ENCODE peak calls at places on chromosomes 2 and 18, in six cellular contexts. One of them, this sample, is unnamed.

GRCh38 chr2:216340280-216340631 is 32.0 kb downstream of the MARCHF4 start:
- DNase-seq in Caco-2: no peak
- DNase-seq in astrocyte: no peak
- DNase-seq in mucosa of descending colon: no peak
- DNase-seq in CD4-positive, alpha-beta memory T cell: no peak
- DNase-seq in CD8-positive, alpha-beta T cell: no peak
- DNase-seq in this sample: no peak

GRCh38 chr2:7701807-7702206 is 784.6 kb downstream of the RNF144A start:
- DNase-seq in astrocyte: no peak
- DNase-seq in mucosa of descending colon: no peak
- DNase-seq in Caco-2: no peak
- DNase-seq in CD4-positive, alpha-beta memory T cell: no peak
- DNase-seq in CD8-positive, alpha-beta T cell: no peak
- DNase-seq in this sample: no peak

GRCh38 chr2:123438277-123439050 is 586.6 kb upstream of the CNTNAP5 start:
- DNase-seq in Caco-2: no peak
- DNase-seq in astrocyte: no peak
- DNase-seq in CD8-positive, alpha-beta T cell: no peak
- DNase-seq in mucosa of descending colon: no peak
- DNase-seq in CD4-positive, alpha-beta memory T cell: no peak
- DNase-seq in this sample: no peak

GRCh38 chr2:200786423-200786822 is 25.3 kb upstream of the BZW1 start:
- DNase-seq in CD4-positive, alpha-beta memory T cell: no peak
- DNase-seq in mucosa of descending colon: no peak
- DNase-seq in astrocyte: peak; percentile 69
- DNase-seq in CD8-positive, alpha-beta T cell: no peak
- DNase-seq in Caco-2: no peak
- DNase-seq in this sample: no peak

GRCh38 chr2:151357359-151357758 is at the start of gene TNFAIP6:
- DNase-seq in astrocyte: peak; percentile 94
- DNase-seq in mucosa of descending colon: peak; percentile 5
- DNase-seq in CD8-positive, alpha-beta T cell: no peak
- DNase-seq in CD4-positive, alpha-beta memory T cell: no peak
- DNase-seq in Caco-2: no peak
- DNase-seq in this sample: peak; percentile 47

GRCh38 chr2:200379481-200380120 is 73.1 kb downstream of the SPATS2L start:
- DNase-seq in Caco-2: no peak
- DNase-seq in CD4-positive, alpha-beta memory T cell: no peak
- DNase-seq in CD8-positive, alpha-beta T cell: no peak
- DNase-seq in mucosa of descending colon: no peak
- DNase-seq in astrocyte: no peak
- DNase-seq in this sample: no peak

GRCh38 chr2:164754157-164755093 is 87.2 kb downstream of the COBLL1 start:
- DNase-seq in mucosa of descending colon: no peak
- DNase-seq in Caco-2: no peak
- DNase-seq in CD4-positive, alpha-beta memory T cell: no peak
- DNase-seq in CD8-positive, alpha-beta T cell: no peak
- DNase-seq in astrocyte: no peak
- DNase-seq in this sample: no peak

GRCh38 chr2:212170382-212170781 is 368.2 kb downstream of the ERBB4 start:
- DNase-seq in Caco-2: no peak
- DNase-seq in astrocyte: no peak
- DNase-seq in mucosa of descending colon: no peak
- DNase-seq in CD4-positive, alpha-beta memory T cell: no peak
- DNase-seq in CD8-positive, alpha-beta T cell: no peak
- DNase-seq in this sample: no peak

GRCh38 chr2:61961231-61961901 is 55.9 kb downstream of the COMMD1 start:
- DNase-seq in Caco-2: no peak
- DNase-seq in CD8-positive, alpha-beta T cell: no peak
- DNase-seq in mucosa of descending colon: no peak
- DNase-seq in astrocyte: no peak
- DNase-seq in CD4-positive, alpha-beta memory T cell: no peak
- DNase-seq in this sample: no peak

GRCh38 chr2:112714331-112714730 is 6.5 kb upstream of the NT5DC4 start:
- DNase-seq in mucosa of descending colon: no peak
- DNase-seq in CD8-positive, alpha-beta T cell: no peak
- DNase-seq in Caco-2: no peak
- DNase-seq in astrocyte: no peak
- DNase-seq in CD4-positive, alpha-beta memory T cell: no peak
- DNase-seq in this sample: no peak

GRCh38 chr2:192029089-192029488 is 165.6 kb downstream of the TMEFF2 start:
- DNase-seq in CD4-positive, alpha-beta memory T cell: no peak
- DNase-seq in mucosa of descending colon: peak; percentile 11
- DNase-seq in CD8-positive, alpha-beta T cell: no peak
- DNase-seq in astrocyte: no peak
- DNase-seq in Caco-2: peak; percentile 56
- DNase-seq in this sample: no peak

GRCh38 chr18:36155960-36156757 is 26.5 kb downstream of the ELP2 start:
- DNase-seq in CD4-positive, alpha-beta memory T cell: no peak
- DNase-seq in astrocyte: peak; percentile 72
- DNase-seq in mucosa of descending colon: no peak
- DNase-seq in CD8-positive, alpha-beta T cell: no peak
- DNase-seq in Caco-2: no peak
- DNase-seq in this sample: no peak

GRCh38 chr2:138032334-138032733 is 68.1 kb downstream of the HNMT start:
- DNase-seq in Caco-2: no peak
- DNase-seq in mucosa of descending colon: no peak
- DNase-seq in astrocyte: no peak
- DNase-seq in CD8-positive, alpha-beta T cell: no peak
- DNase-seq in CD4-positive, alpha-beta memory T cell: no peak
- DNase-seq in this sample: no peak
- H3K4me3 ChIP-seq in Caco-2: no peak overlapping the region
- H3K4me3 ChIP-seq in mucosa of descending colon: no peak overlapping the region
- H3K4me3 ChIP-seq in astrocyte: no peak overlapping the region
- H3K4me3 ChIP-seq in CD8-positive, alpha-beta T cell: no peak overlapping the region
- H3K4me3 ChIP-seq in CD4-positive, alpha-beta memory T cell: no peak overlapping the region
- H3K4me3 ChIP-seq in this sample: no peak overlapping the region

GRCh38 chr2:54960118-54960517 is 90.1 kb downstream of the RTN4 start:
- DNase-seq in Caco-2: no peak
- DNase-seq in astrocyte: no peak
- DNase-seq in CD8-positive, alpha-beta T cell: no peak
- DNase-seq in CD4-positive, alpha-beta memory T cell: no peak
- DNase-seq in mucosa of descending colon: no peak
- DNase-seq in this sample: no peak
- H3K36me3 ChIP-seq in Caco-2: no peaks in the 10 kb centered on the region
- H3K36me3 ChIP-seq in astrocyte: no peaks in the 10 kb centered on the region
- H3K36me3 ChIP-seq in CD8-positive, alpha-beta T cell: no peaks in the 10 kb centered on the region
- H3K36me3 ChIP-seq in CD4-positive, alpha-beta memory T cell: no peaks in the 10 kb centered on the region
- H3K36me3 ChIP-seq in mucosa of descending colon: no peaks in the 10 kb centered on the region
- H3K36me3 ChIP-seq in this sample: no peaks in the 10 kb centered on the region

DNA sequence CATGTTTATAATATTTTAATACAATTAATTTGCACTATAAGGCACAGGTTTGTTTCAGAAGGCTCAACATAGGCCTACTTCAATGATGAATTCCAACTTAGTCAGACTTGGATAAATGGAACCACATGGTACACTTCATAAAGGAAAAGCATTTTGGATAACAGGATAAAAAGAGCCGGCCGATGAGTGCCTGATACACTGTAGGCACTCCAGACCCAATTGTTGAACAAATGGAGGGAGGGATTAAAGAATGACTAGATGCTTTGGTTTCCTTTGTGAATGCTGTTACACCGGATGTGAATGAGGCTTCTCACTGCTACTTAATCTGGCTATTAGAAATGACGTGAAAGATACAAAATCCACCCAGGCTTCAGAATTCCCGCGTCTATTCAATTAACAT is 104.1 kb upstream of the KCTD1 start:
- DNase-seq in Caco-2: no peak
- DNase-seq in CD8-positive, alpha-beta T cell: no peak
- DNase-seq in mucosa of descending colon: no peak
- DNase-seq in astrocyte: no peak
- DNase-seq in CD4-positive, alpha-beta memory T cell: no peak
- DNase-seq in this sample: no peak
- H3K4me3 ChIP-seq in Caco-2: no peak overlapping the region
- H3K4me3 ChIP-seq in CD8-positive, alpha-beta T cell: no peak overlapping the region
- H3K4me3 ChIP-seq in mucosa of descending colon: no peak overlapping the region
- H3K4me3 ChIP-seq in astrocyte: no peak overlapping the region
- H3K4me3 ChIP-seq in CD4-positive, alpha-beta memory T cell: no peak overlapping the region
- H3K4me3 ChIP-seq in this sample: no peak overlapping the region

GRCh38 chr2:132538331-132538855 is 121.8 kb downstream of the GPR39 start:
- DNase-seq in mucosa of descending colon: no peak
- DNase-seq in Caco-2: no peak
- DNase-seq in astrocyte: no peak
- DNase-seq in CD8-positive, alpha-beta T cell: no peak
- DNase-seq in CD4-positive, alpha-beta memory T cell: no peak
- DNase-seq in this sample: no peak
- H3K36me3 ChIP-seq in mucosa of descending colon: no peaks in the 10 kb centered on the region
- H3K36me3 ChIP-seq in Caco-2: peaks cover 1% of the 10 kb centered on the region
- H3K36me3 ChIP-seq in astrocyte: no peaks in the 10 kb centered on the region
- H3K36me3 ChIP-seq in CD8-positive, alpha-beta T cell: no peaks in the 10 kb centered on the region
- H3K36me3 ChIP-seq in CD4-positive, alpha-beta memory T cell: no peaks in the 10 kb centered on the region
- H3K36me3 ChIP-seq in this sample: no peaks in the 10 kb centered on the region

DNA sequence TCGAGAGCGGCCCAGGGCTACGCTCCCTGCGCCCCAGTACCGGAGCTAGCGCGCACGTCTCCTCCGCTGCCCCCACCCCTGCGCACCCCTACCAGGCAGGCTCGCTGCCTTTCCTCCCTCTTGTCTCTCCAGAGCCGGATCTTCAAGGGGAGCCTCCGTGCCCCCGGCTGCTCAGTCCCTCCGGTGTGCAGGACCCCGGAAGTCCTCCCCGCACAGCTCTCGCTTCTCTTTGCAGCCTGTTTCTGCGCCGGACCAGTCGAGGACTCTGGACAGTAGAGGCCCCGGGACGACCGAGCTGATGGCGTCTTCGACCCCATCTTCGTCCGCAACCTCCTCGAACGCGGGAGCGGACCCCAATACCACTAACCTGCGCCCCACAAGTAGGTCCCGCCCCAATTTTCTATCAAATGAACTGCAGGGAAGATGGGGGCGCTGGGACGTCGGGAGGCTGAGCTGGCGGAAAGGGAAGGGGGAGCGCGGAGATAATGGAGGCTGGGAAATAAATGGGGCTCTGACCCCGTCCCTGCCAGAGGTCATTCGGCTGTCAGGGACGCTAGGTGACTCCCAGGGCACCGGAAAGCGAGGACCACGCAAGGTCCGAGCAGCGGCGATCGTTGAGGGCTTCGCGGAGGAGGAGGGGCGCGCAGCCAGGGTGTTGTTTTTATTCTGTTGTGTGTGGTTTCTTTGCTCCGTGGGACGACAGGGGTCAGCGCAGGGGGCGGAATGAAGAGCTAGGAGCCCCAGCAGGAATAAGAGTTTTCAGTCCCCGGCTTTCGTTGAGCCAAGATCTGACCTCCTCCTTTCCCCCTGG is 1.8 kb downstream of the GAD1 start:
- DNase-seq in CD8-positive, alpha-beta T cell: no peak
- DNase-seq in astrocyte: no peak
- DNase-seq in CD4-positive, alpha-beta memory T cell: no peak
- DNase-seq in mucosa of descending colon: no peak
- DNase-seq in Caco-2: peak; percentile 41
- DNase-seq in this sample: no peak
- H3K4me3 ChIP-seq in CD8-positive, alpha-beta T cell: no peak overlapping the region
- H3K4me3 ChIP-seq in astrocyte: no peak overlapping the region
- H3K4me3 ChIP-seq in CD4-positive, alpha-beta memory T cell: peak overlapping the region; percentile 8
- H3K4me3 ChIP-seq in mucosa of descending colon: no peak overlapping the region
- H3K4me3 ChIP-seq in Caco-2: peak overlapping the region; percentile 76
- H3K4me3 ChIP-seq in this sample: peak overlapping the region; percentile 47

DNA sequence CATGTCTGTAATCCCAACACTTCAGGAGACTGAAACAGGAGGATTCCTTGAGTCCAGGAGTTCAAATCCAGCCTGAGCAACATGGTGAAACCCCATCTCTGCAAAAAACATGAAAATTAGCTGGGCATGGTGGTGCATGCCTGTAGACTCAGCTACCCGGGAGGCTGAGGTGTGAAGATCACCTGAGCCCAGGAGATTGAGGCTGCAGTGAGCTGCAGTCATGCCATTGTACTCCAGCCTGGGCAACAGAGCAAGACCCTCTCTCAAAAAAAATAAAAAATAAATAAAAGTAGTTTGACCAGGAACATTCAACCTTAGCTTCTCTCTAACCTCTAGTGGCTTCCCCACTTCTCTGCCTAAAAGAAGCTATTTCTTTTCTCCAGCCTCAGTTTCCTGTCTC is 23.8 kb downstream of the SH3BP4 start:
- DNase-seq in Caco-2: no peak
- DNase-seq in astrocyte: no peak
- DNase-seq in CD4-positive, alpha-beta memory T cell: no peak
- DNase-seq in mucosa of descending colon: no peak
- DNase-seq in CD8-positive, alpha-beta T cell: no peak
- DNase-seq in this sample: no peak
- H3K36me3 ChIP-seq in Caco-2: no peaks in the 10 kb centered on the region
- H3K36me3 ChIP-seq in astrocyte: peaks cover 19% of the 10 kb centered on the region
- H3K36me3 ChIP-seq in CD4-positive, alpha-beta memory T cell: no peaks in the 10 kb centered on the region
- H3K36me3 ChIP-seq in mucosa of descending colon: no peaks in the 10 kb centered on the region
- H3K36me3 ChIP-seq in CD8-positive, alpha-beta T cell: no peaks in the 10 kb centered on the region
- H3K36me3 ChIP-seq in this sample: no peaks in the 10 kb centered on the region

DNA sequence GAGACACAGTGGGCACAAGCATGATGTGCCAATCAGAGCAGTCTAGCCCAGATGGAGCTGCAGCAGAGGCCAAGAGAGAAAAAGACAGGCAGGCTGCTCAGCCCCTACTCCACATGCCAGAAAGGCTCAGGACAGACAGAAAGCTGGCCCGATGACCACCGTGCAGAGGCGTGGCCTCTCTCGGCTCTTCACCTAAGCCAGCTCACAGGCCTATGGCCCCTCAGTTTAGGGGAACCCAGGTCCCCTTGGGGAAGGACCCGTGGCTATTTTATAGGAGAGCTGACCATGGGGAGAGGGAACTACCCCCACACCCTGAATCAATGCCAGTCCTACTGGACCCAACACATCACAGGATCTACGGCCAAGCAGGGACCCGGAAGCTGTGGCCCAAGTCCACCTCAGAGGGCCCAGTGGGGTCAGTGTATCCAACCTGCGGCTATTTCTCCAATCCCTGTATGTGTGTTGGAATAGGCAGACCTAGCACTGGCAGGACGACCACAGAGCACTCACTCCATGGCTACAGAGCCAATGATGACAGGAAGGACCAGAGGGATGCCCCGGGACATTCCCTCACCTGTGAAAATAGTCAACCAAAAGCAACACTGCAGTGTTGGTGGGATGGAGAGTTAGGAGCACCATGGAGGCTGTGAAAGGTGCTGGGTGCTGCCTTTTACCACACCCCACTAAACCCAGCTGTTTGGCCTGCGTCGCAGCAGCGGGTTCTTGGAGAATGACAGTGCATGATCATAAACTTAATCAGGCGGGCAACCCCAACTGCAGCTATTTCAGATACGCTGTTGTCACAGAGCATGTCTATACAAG is 110.7 kb downstream of the EIPR1 start:
- DNase-seq in CD4-positive, alpha-beta memory T cell: no peak
- DNase-seq in CD8-positive, alpha-beta T cell: no peak
- DNase-seq in mucosa of descending colon: no peak
- DNase-seq in Caco-2: no peak
- DNase-seq in astrocyte: no peak
- DNase-seq in this sample: no peak
- H3K4me3 ChIP-seq in CD4-positive, alpha-beta memory T cell: no peak overlapping the region
- H3K4me3 ChIP-seq in CD8-positive, alpha-beta T cell: no peak overlapping the region
- H3K4me3 ChIP-seq in mucosa of descending colon: no peak overlapping the region
- H3K4me3 ChIP-seq in Caco-2: no peak overlapping the region
- H3K4me3 ChIP-seq in astrocyte: no peak overlapping the region
- H3K4me3 ChIP-seq in this sample: no peak overlapping the region

GRCh38 chr2:171475979-171476378 is 42.0 kb downstream of the DCAF17 start:
- DNase-seq in mucosa of descending colon: no peak
- DNase-seq in Caco-2: no peak
- DNase-seq in CD8-positive, alpha-beta T cell: no peak
- DNase-seq in CD4-positive, alpha-beta memory T cell: no peak
- DNase-seq in astrocyte: no peak
- DNase-seq in this sample: no peak

GRCh38 chr2:171469176-171469575 is 35.1 kb downstream of the DCAF17 start:
- DNase-seq in Caco-2: no peak
- DNase-seq in mucosa of descending colon: no peak
- DNase-seq in CD4-positive, alpha-beta memory T cell: no peak
- DNase-seq in CD8-positive, alpha-beta T cell: no peak
- DNase-seq in astrocyte: peak; percentile 27
- DNase-seq in this sample: no peak

GRCh38 chr2:171470129-171470528 is 36.1 kb downstream of the DCAF17 start:
- DNase-seq in astrocyte: no peak
- DNase-seq in CD8-positive, alpha-beta T cell: no peak
- DNase-seq in mucosa of descending colon: no peak
- DNase-seq in CD4-positive, alpha-beta memory T cell: no peak
- DNase-seq in Caco-2: no peak
- DNase-seq in this sample: no peak
- H3K36me3 ChIP-seq in astrocyte: peaks cover 2% of the 10 kb centered on the region
- H3K36me3 ChIP-seq in CD8-positive, alpha-beta T cell: peaks cover 11% of the 10 kb centered on the region
- H3K36me3 ChIP-seq in mucosa of descending colon: no peaks in the 10 kb centered on the region
- H3K36me3 ChIP-seq in CD4-positive, alpha-beta memory T cell: peaks cover 19% of the 10 kb centered on the region
- H3K36me3 ChIP-seq in Caco-2: peaks cover 2% of the 10 kb centered on the region
- H3K36me3 ChIP-seq in this sample: peaks cover 2% of the 10 kb centered on the region